ENCODE peak calls at places on chromosomes 4 and X, in seven cellular contexts. W, Q, O, D, E, V and X are unnamed samples.

GRCh38 chr4:125316391-125316780 is 1.6 kb downstream of the FAT4 start:
- DNase-seq in E (peak; percentile 74), D (peak; percentile 66), O (no peak), W (no peak), V (peak; percentile 25), Q (peak; percentile 41), X (peak; percentile 51)

GRCh38 chr4:107603430-107603829 is 116.6 kb downstream of the PAPSS1 start:
- DNase-seq in Q (peak; percentile 34), E (no peak), O (peak; percentile 54), V (no peak), W (no peak), D (no peak), X (no peak)

GRCh38 chrX:39869846-39870601 is 227.7 kb downstream of the BCOR start:
- DNase-seq in Q (no peak), O (peak; percentile 63), E (no peak), D (no peak), V (no peak), W (peak; percentile 69), X (no peak)

GRCh38 chrX:9847071-9847470 is 60.8 kb downstream of the SHROOM2 start:
- DNase-seq in D (no peak), V (no peak), Q (no peak), E (no peak), W (no peak), O (peak; percentile 72), X (no peak)

GRCh38 chr4:42460043-42460442 is 62.8 kb downstream of the SHISA3 start:
- DNase-seq in W (no peak), E (no peak), Q (peak; percentile 28), O (no peak), V (no peak), D (no peak), X (no peak)

GRCh38 chr4:61160484-61160883 is 39.6 kb upstream of the ADGRL3 start:
- DNase-seq in E (no peak), W (no peak), D (no peak), O (no peak), Q (no peak), V (no peak), X (no peak)

GRCh38 chr4:32748498-32748897 is 2028.3 kb downstream of the PCDH7 start:
- DNase-seq in E (no peak), Q (no peak), W (no peak), V (no peak), O (no peak), D (no peak), X (no peak)

GRCh38 chrX:38500886-38501285 is 60.5 kb upstream of the TSPAN7 start:
- DNase-seq in D (no peak), W (peak; percentile 4), O (no peak), E (no peak), Q (no peak), V (no peak), X (no peak)

GRCh38 chrX:2577844-2578444 is 77.2 kb upstream of the DHRSX start:
- DNase-seq in D (no peak), Q (no peak), V (no peak), W (no peak), E (no peak), O (no peak), X (no peak)

GRCh38 chr4:89162486-89162885 is 51.2 kb downstream of the TIGD2 start:
- DNase-seq in Q (no peak), D (no peak), E (no peak), O (no peak), V (no peak), W (no peak), X (no peak)

GRCh38 chrX:153029875-153030274 is 26.4 kb upstream of the PNMA3 start:
- DNase-seq in E (no peak), V (no peak), O (no peak), Q (no peak), D (no peak), W (peak; percentile 21), X (no peak)

GRCh38 chrX:102712967-102713677 is 874 bp downstream of the GPRASP2 start:
- DNase-seq in D (peak; percentile 74), E (no peak), V (peak; percentile 60), O (peak; percentile 41), W (peak; percentile 40), Q (peak; percentile 42), X (peak; percentile 52)

GRCh38 chrX:122268353-122268752 is 915.7 kb upstream of the GRIA3 start:
- DNase-seq in D (no peak), V (no peak), O (no peak), E (no peak), W (no peak), Q (no peak), X (no peak)

GRCh38 chrX:39758791-39759525 is 338.8 kb downstream of the BCOR start:
- DNase-seq in V (no peak), Q (no peak), O (no peak), E (no peak), D (no peak), W (no peak), X (no peak)

GRCh38 chr4:36310237-36310636 is 28.8 kb downstream of the DTHD1 start:
- DNase-seq in E (no peak), Q (no peak), V (no peak), W (no peak), D (no peak), O (no peak), X (no peak)

GRCh38 chr4:181147421-181147951 is 1095.7 kb upstream of the TENM3 start:
- DNase-seq in E (no peak), O (no peak), D (no peak), W (no peak), V (no peak), Q (no peak), X (no peak)

GRCh38 chr4:56657128-56657527 is 24.0 kb downstream of the HOPX start:
- DNase-seq in O (no peak), Q (no peak), E (no peak), W (peak; percentile 42), D (no peak), V (no peak), X (no peak)

GRCh38 chr4:6327220-6327917 is 57.7 kb downstream of the WFS1 start:
- DNase-seq in D (peak; percentile 84), W (peak; percentile 40), V (peak; percentile 74), E (peak; percentile 93), Q (peak; percentile 87), O (peak; percentile 55), X (peak; percentile 67)

GRCh38 chr4:17762705-17763104 is 18.7 kb downstream of the FAM184B start:
- DNase-seq in V (no peak), Q (no peak), E (no peak), O (peak; percentile 58), W (peak; percentile 67), D (no peak), X (no peak)

GRCh38 chr4:82422616-82423015 is 7.6 kb downstream of the HNRNPDL start:
- DNase-seq in Q (no peak), E (no peak), W (no peak), V (no peak), O (no peak), D (no peak), X (no peak)

GRCh38 chrX:23902419-23902818 is 5.3 kb downstream of the APOO start:
- DNase-seq in O (peak; percentile 73), V (no peak), E (no peak), Q (no peak), D (no peak), W (peak; percentile 56), X (no peak)

GRCh38 chr4:182449186-182449880 is 206.1 kb downstream of the TENM3 start:
- DNase-seq in W (peak; percentile 54), V (no peak), D (no peak), Q (no peak), O (peak; percentile 49), E (no peak), X (peak; percentile 25)

GRCh38 chr4:78222575-78223186 is 165.6 kb downstream of the FRAS1 start:
- DNase-seq in Q (no peak), O (no peak), D (no peak), W (no peak), V (no peak), E (no peak), X (no peak)

GRCh38 chrX:112774142-112774541 is 66.5 kb downstream of the AMOT start:
- DNase-seq in Q (no peak), E (no peak), O (no peak), D (no peak), W (no peak), V (no peak), X (no peak)

GRCh38 chrX:140502491-140503229 is 2.2 kb downstream of the SOX3 start:
- DNase-seq in V (no peak), D (no peak), W (no peak), O (no peak), Q (no peak), E (no peak), X (no peak)

GRCh38 chr4:40918330-40918729 is 168.6 kb downstream of the NSUN7 start:
- DNase-seq in Q (peak; percentile 48), W (no peak), D (peak; percentile 87), O (peak; percentile 84), E (no peak), V (peak; percentile 76), X (peak; percentile 93)

GRCh38 chrX:41019041-41019392 is 66.2 kb upstream of the USP9X start:
- DNase-seq in V (no peak), W (no peak), E (no peak), D (no peak), O (no peak), Q (no peak), X (no peak)

GRCh38 chr4:53376900-53377299 is 541 bp upstream of the FIP1L1 start:
- DNase-seq in Q (no peak), D (no peak), W (no peak), O (no peak), V (no peak), E (no peak), X (no peak)
- H3K4me3 ChIP-seq in Q (peak overlapping the region; percentile 98), D (peak overlapping the region; percentile 76), W (peak overlapping the region; percentile 88), O (peak overlapping the region; percentile 93), V (peak overlapping the region; percentile 89), E (peak overlapping the region; percentile 89), X (peak overlapping the region; percentile 71)

GRCh38 chrX:45765726-45766125 is 565.0 kb upstream of the DIPK2B start:
- DNase-seq in E (no peak), V (no peak), W (no peak), O (no peak), Q (no peak), D (no peak), X (no peak)
- H3K9me3 ChIP-seq in E (no peaks in the 10 kb centered on the region), V (no peaks in the 10 kb centered on the region), W (no peaks in the 10 kb centered on the region), O (no peaks in the 10 kb centered on the region), Q (no peaks in the 10 kb centered on the region), D (no peaks in the 10 kb centered on the region), X (no peaks in the 10 kb centered on the region)

DNA sequence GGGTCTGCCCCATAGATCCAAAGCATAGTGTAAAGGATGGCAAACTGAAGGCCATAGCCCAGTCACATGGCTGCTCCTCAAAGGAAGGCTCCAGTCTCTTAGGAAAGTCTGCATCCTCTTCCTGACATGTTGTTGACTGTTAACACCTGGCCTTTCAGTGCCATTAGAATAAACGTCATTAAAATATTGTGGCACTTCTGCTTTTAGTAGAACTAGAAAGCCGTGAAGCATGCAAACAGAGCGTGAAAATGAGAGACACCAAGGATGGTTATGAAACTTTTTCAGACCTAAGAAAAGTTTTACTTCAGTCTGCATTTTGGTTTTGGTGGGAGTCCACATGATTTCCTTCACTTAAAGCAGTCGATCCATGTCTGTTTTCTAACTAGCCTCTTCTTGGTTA is 41.1 kb upstream of the AFF2 start:
- DNase-seq in E (no peak), D (no peak), Q (no peak), W (no peak), O (no peak), V (no peak), X (no peak)
- H3K4me3 ChIP-seq in E (no peak overlapping the region), D (no peak overlapping the region), Q (no peak overlapping the region), W (no peak overlapping the region), O (no peak overlapping the region), V (no peak overlapping the region), X (no peak overlapping the region)

DNA sequence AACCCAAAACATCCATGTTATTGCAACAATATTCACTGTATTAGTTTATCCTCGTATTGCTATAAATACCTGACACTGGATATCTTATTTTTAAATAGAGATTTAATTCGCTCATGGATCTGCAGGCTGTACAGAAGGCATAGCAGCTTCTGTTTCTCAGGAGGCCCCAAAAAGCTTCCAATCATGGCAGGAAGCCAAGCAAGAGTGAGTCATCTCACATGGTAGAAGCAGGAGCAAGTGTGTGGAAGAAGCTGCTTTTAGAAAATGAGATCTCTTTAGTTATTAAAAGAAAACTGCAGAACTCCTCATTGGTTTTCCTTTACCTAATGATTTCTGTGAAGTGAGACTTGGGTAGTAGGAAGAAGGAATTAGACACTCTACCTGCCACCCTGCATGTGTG is 16.4 kb downstream of the ZNF732 start:
- DNase-seq in W (peak; percentile 9), D (no peak), V (no peak), O (no peak), Q (no peak), E (no peak), X (no peak)
- H3K9me3 ChIP-seq in W (peaks cover 17% of the 10 kb centered on the region), D (peaks cover 49% of the 10 kb centered on the region), V (peaks cover 71% of the 10 kb centered on the region), O (peaks cover 24% of the 10 kb centered on the region), Q (peaks cover 7% of the 10 kb centered on the region), E (peaks cover 13% of the 10 kb centered on the region), X (peaks cover 44% of the 10 kb centered on the region)